ENCODE peak calls at places on chromosomes 11 and 22, in seven cellular contexts. D is A549, A is sigmoid colon, U is heart left ventricle, W is right lobe of liver, S is upper lobe of left lung, H is IMR-90. O is an unnamed sample.

GRCh38 chr22:48823941-48824340 is 1003.7 kb downstream of the BRD1 start:
- DNase-seq in D (no peak), A (no peak), U (no peak), W (no peak), S (no peak), H (no peak), O (no peak)

GRCh38 chr11:35715649-35716048 is 53.1 kb downstream of the TRIM44 start:
- DNase-seq in D (no peak), A (no peak), U (no peak), W (no peak), S (no peak), H (no peak), O (no peak)

GRCh38 chr11:35011389-35011788 is 95.0 kb downstream of the PDHX start:
- DNase-seq in D (peak; percentile 39), A (no peak), U (no peak), W (no peak), S (no peak), H (peak; percentile 83), O (no peak)

GRCh38 chr11:2296913-2297622 is 4.7 kb downstream of the C11orf21 start:
- DNase-seq in D (no peak), A (peak; percentile 62), U (no peak), W (no peak), S (peak; percentile 63), H (no peak), O (no peak)

GRCh38 chr11:88206746-88207145 is 31.5 kb upstream of the RAB38 start:
- DNase-seq in D (no peak), A (no peak), U (no peak), W (no peak), S (no peak), H (no peak), O (no peak)

GRCh38 chr11:92510591-92510990 is 286.0 kb downstream of the FAT3 start:
- DNase-seq in D (no peak), A (no peak), U (no peak), W (no peak), S (no peak), H (no peak), O (no peak)

GRCh38 chr22:48605856-48606255 is 1221.8 kb downstream of the BRD1 start:
- DNase-seq in D (peak; percentile 38), A (no peak), U (no peak), W (no peak), S (no peak), H (no peak), O (no peak)

GRCh38 chr11:115126092-115126491 is 378.1 kb downstream of the CADM1 start:
- DNase-seq in D (no peak), A (no peak), U (no peak), W (no peak), S (no peak), H (no peak), O (no peak)

GRCh38 chr11:8056810-8057463 is 24.1 kb upstream of the TUB start:
- DNase-seq in D (no peak), A (peak; percentile 95), U (peak; percentile 67), W (peak; percentile 42), S (no peak), H (peak; percentile 68), O (no peak)

GRCh38 chr11:117423046-117423575 is 95.5 kb downstream of the CEP164 start:
- DNase-seq in D (no peak), A (peak; percentile 25), U (no peak), W (no peak), S (no peak), H (no peak), O (no peak)

GRCh38 chr11:17408026-17408425 is 19.6 kb upstream of the KCNJ11 start:
- DNase-seq in D (no peak), A (no peak), U (no peak), W (no peak), S (no peak), H (no peak), O (no peak)

GRCh38 chr22:44360686-44361381 is 48.1 kb upstream of the SHISAL1 start:
- DNase-seq in D (peak; percentile 82), A (peak; percentile 85), U (peak; percentile 77), W (peak; percentile 12), S (no peak), H (peak; percentile 80), O (no peak)

GRCh38 chr11:8068605-8069221 is 12.3 kb upstream of the TUB start:
- DNase-seq in D (peak; percentile 17), A (peak; percentile 85), U (peak; percentile 72), W (peak; percentile 80), S (no peak), H (peak; percentile 91), O (no peak)

GRCh38 chr11:72661486-72661885 is 12.7 kb downstream of the PDE2A start:
- DNase-seq in D (no peak), A (no peak), U (no peak), W (no peak), S (no peak), H (no peak), O (no peak)

GRCh38 chr11:2434008-2434407 is 10.3 kb downstream of the TRPM5 start:
- DNase-seq in D (no peak), A (no peak), U (no peak), W (no peak), S (no peak), H (no peak), O (no peak)

GRCh38 chr11:119540370-119541125 is 117.6 kb upstream of the THY1 start:
- DNase-seq in D (no peak), A (no peak), U (no peak), W (no peak), S (no peak), H (no peak), O (no peak)

GRCh38 chr11:15750535-15751297 is 605.6 kb downstream of the SOX6 start:
- DNase-seq in D (no peak), A (no peak), U (no peak), W (no peak), S (peak; percentile 38), H (no peak), O (no peak)

GRCh38 chr11:94694309-94695060 is 73.7 kb upstream of the AMOTL1 start:
- DNase-seq in D (no peak), A (no peak), U (peak; percentile 43), W (no peak), S (no peak), H (no peak), O (no peak)

GRCh38 chr11:133918606-133919260 is 38.0 kb downstream of the IGSF9B start:
- DNase-seq in D (no peak), A (no peak), U (no peak), W (no peak), S (no peak), H (no peak), O (no peak)

GRCh38 chr11:43916621-43917020 is 25.8 kb upstream of the C11orf96 start:
- DNase-seq in D (no peak), A (no peak), U (no peak), W (no peak), S (no peak), H (no peak), O (no peak)

GRCh38 chr11:85531498-85531897 is 95.6 kb downstream of the DLG2 start:
- DNase-seq in D (no peak), A (no peak), U (no peak), W (no peak), S (no peak), H (no peak), O (no peak)

GRCh38 chr11:85811624-85812023 is 683 bp upstream of the SYTL2 start:
- DNase-seq in D (no peak), A (no peak), U (no peak), W (no peak), S (no peak), H (no peak), O (no peak)

GRCh38 chr22:48870436-48870835 is 957.2 kb downstream of the BRD1 start:
- DNase-seq in D (no peak), A (peak; percentile 37), U (no peak), W (no peak), S (no peak), H (no peak), O (no peak)

GRCh38 chr11:123045101-123045500 is 16.8 kb downstream of the HSPA8 start:
- DNase-seq in D (no peak), A (no peak), U (no peak), W (no peak), S (no peak), H (no peak), O (no peak)

GRCh38 chr11:123046473-123047264 is 15.3 kb downstream of the HSPA8 start:
- DNase-seq in D (no peak), A (no peak), U (no peak), W (no peak), S (no peak), H (no peak), O (no peak)

GRCh38 chr11:123035831-123036230 is 26.1 kb downstream of the HSPA8 start:
- DNase-seq in D (no peak), A (no peak), U (no peak), W (no peak), S (no peak), H (no peak), O (no peak)

GRCh38 chr11:123041185-123041584 is 20.8 kb downstream of the HSPA8 start:
- DNase-seq in D (no peak), A (no peak), U (no peak), W (no peak), S (no peak), H (no peak), O (no peak)
- TF ChIP-seq POLR2A in D (no peak), A (no peak), U (no peak), W (no peak), S (no peak), H (no peak), O (no peak)

GRCh38 chr11:643849-644738 is 7.0 kb downstream of the DRD4 start:
- DNase-seq in D (no peak), A (no peak), U (no peak), W (no peak), S (no peak), H (no peak), O (no peak)
- TF ChIP-seq POLR2A in D (no peak), A (no peak), U (no peak), W (no peak), S (no peak), H (no peak), O (no peak)

GRCh38 chr22:20107471-20107901 is 8.4 kb upstream of the RANBP1 start:
- DNase-seq in D (no peak), A (no peak), U (no peak), W (peak; percentile 9), S (peak; percentile 32), H (no peak), O (no peak)

GRCh38 chr22:20106849-20107237 is 9.1 kb upstream of the RANBP1 start:
- DNase-seq in D (no peak), A (no peak), U (no peak), W (no peak), S (peak; percentile 46), H (no peak), O (no peak)

GRCh38 chr22:20108757-20109230 is 7.1 kb upstream of the RANBP1 start:
- DNase-seq in D (no peak), A (no peak), U (no peak), W (peak; percentile 9), S (peak; percentile 70), H (no peak), O (no peak)

GRCh38 chr22:20109411-20110358 is 6.2 kb upstream of the RANBP1 start:
- DNase-seq in D (no peak), A (no peak), U (no peak), W (peak; percentile 25), S (peak; percentile 85), H (no peak), O (no peak)

GRCh38 chr22:20107951-20108756 is 7.8 kb upstream of the RANBP1 start:
- DNase-seq in D (no peak), A (no peak), U (no peak), W (peak; percentile 17), S (peak; percentile 21), H (no peak), O (no peak)
- TF ChIP-seq POLR2A in D (no peak), A (no peak), U (no peak), W (no peak), S (no peak), H (no peak), O (no peak)

GRCh38 chr11:114052160-114052559 is 7.4 kb upstream of the ZBTB16 start:
- DNase-seq in D (no peak), A (peak; percentile 86), U (no peak), W (no peak), S (no peak), H (no peak), O (no peak)
- TF ChIP-seq POLR2A in D (no peak), A (no peak), U (no peak), W (no peak), S (no peak), H (no peak), O (no peak)

O was measured in erythroblast.